ENCODE peak calls at places on chromosomes 1 and 21, in nine cellular contexts. One of them, this sample, is unnamed. For H3K9me3, the result is how much of the 10 kb centered on the place peaks cover.

GRCh38 chr1:27528701-27529637 is 39.0 kb upstream of the WASF2 start:
- DNase-seq in uterus: peak
- DNase-seq in H9: no peak
- DNase-seq in SJSA1: no peak
- DNase-seq in right cardiac atrium: peak
- DNase-seq in neural progenitor cell: peak
- DNase-seq in Peyer's patch: peak
- DNase-seq in endothelial cell of umbilical vein: peak
- DNase-seq in Caco-2: no peak
- DNase-seq in this sample: no peak

GRCh38 chr1:13494025-13494424 is 19.8 kb downstream of the LRRC38 start:
- DNase-seq in uterus: no peak
- DNase-seq in H9: no peak
- DNase-seq in SJSA1: no peak
- DNase-seq in right cardiac atrium: no peak
- DNase-seq in neural progenitor cell: no peak
- DNase-seq in Peyer's patch: no peak
- DNase-seq in endothelial cell of umbilical vein: no peak
- DNase-seq in Caco-2: no peak
- DNase-seq in this sample: no peak

GRCh38 chr1:114075546-114076249 is 78.0 kb downstream of the SYT6 start:
- DNase-seq in uterus: no peak
- DNase-seq in H9: peak
- DNase-seq in SJSA1: no peak
- DNase-seq in right cardiac atrium: no peak
- DNase-seq in neural progenitor cell: peak
- DNase-seq in Peyer's patch: no peak
- DNase-seq in endothelial cell of umbilical vein: no peak
- DNase-seq in Caco-2: no peak
- DNase-seq in this sample: no peak

GRCh38 chr1:19814681-19815503 is at the start of gene RNF186:
- DNase-seq in uterus: no peak
- DNase-seq in H9: no peak
- DNase-seq in SJSA1: no peak
- DNase-seq in right cardiac atrium: no peak
- DNase-seq in neural progenitor cell: no peak
- DNase-seq in Peyer's patch: no peak
- DNase-seq in endothelial cell of umbilical vein: no peak
- DNase-seq in Caco-2: peak
- DNase-seq in this sample: no peak

GRCh38 chr1:162193815-162194214 is 124.3 kb downstream of the NOS1AP start:
- DNase-seq in uterus: no peak
- DNase-seq in H9: no peak
- DNase-seq in SJSA1: no peak
- DNase-seq in right cardiac atrium: peak
- DNase-seq in neural progenitor cell: peak
- DNase-seq in Peyer's patch: no peak
- DNase-seq in endothelial cell of umbilical vein: no peak
- DNase-seq in Caco-2: no peak
- DNase-seq in this sample: no peak

GRCh38 chr1:78114034-78114956 is 68.5 kb downstream of the GIPC2 start:
- DNase-seq in uterus: peak
- DNase-seq in H9: peak
- DNase-seq in SJSA1: no peak
- DNase-seq in right cardiac atrium: no peak
- DNase-seq in neural progenitor cell: peak
- DNase-seq in Peyer's patch: peak
- DNase-seq in endothelial cell of umbilical vein: peak
- DNase-seq in Caco-2: peak
- DNase-seq in this sample: peak

GRCh38 chr1:2612591-2613365 is 20.0 kb downstream of the MMEL1 start:
- DNase-seq in uterus: no peak
- DNase-seq in H9: no peak
- DNase-seq in SJSA1: no peak
- DNase-seq in right cardiac atrium: no peak
- DNase-seq in neural progenitor cell: no peak
- DNase-seq in Peyer's patch: no peak
- DNase-seq in endothelial cell of umbilical vein: no peak
- DNase-seq in Caco-2: no peak
- DNase-seq in this sample: no peak

GRCh38 chr1:22471078-22471477 is 19.4 kb downstream of the ZBTB40 start:
- DNase-seq in uterus: peak
- DNase-seq in H9: no peak
- DNase-seq in SJSA1: no peak
- DNase-seq in right cardiac atrium: peak
- DNase-seq in neural progenitor cell: no peak
- DNase-seq in Peyer's patch: no peak
- DNase-seq in endothelial cell of umbilical vein: peak
- DNase-seq in Caco-2: no peak
- DNase-seq in this sample: no peak

GRCh38 chr1:210072129-210072528 is 134.1 kb downstream of the SYT14 start:
- DNase-seq in uterus: no peak
- DNase-seq in H9: no peak
- DNase-seq in SJSA1: no peak
- DNase-seq in right cardiac atrium: no peak
- DNase-seq in neural progenitor cell: no peak
- DNase-seq in Peyer's patch: no peak
- DNase-seq in endothelial cell of umbilical vein: no peak
- DNase-seq in Caco-2: no peak
- DNase-seq in this sample: no peak

GRCh38 chr1:19765623-19766022 is 34.1 kb downstream of the TMCO4 start:
- DNase-seq in uterus: no peak
- DNase-seq in H9: no peak
- DNase-seq in SJSA1: peak
- DNase-seq in right cardiac atrium: no peak
- DNase-seq in neural progenitor cell: no peak
- DNase-seq in Peyer's patch: no peak
- DNase-seq in endothelial cell of umbilical vein: peak
- DNase-seq in Caco-2: no peak
- DNase-seq in this sample: no peak

GRCh38 chr1:75130865-75131592 is 3.2 kb upstream of the LHX8 start:
- DNase-seq in uterus: no peak
- DNase-seq in H9: peak
- DNase-seq in SJSA1: no peak
- DNase-seq in right cardiac atrium: no peak
- DNase-seq in neural progenitor cell: peak
- DNase-seq in Peyer's patch: no peak
- DNase-seq in endothelial cell of umbilical vein: no peak
- DNase-seq in Caco-2: no peak
- DNase-seq in this sample: no peak

GRCh38 chr1:244049142-244049968 is 1.7 kb upstream of the ZBTB18 start:
- DNase-seq in uterus: peak
- DNase-seq in H9: no peak
- DNase-seq in SJSA1: no peak
- DNase-seq in right cardiac atrium: peak
- DNase-seq in neural progenitor cell: peak
- DNase-seq in Peyer's patch: peak
- DNase-seq in endothelial cell of umbilical vein: peak
- DNase-seq in Caco-2: no peak
- DNase-seq in this sample: peak

GRCh38 chr1:103514920-103515503 is 10.5 kb upstream of the RNPC3 start:
- DNase-seq in uterus: no peak
- DNase-seq in H9: no peak
- DNase-seq in SJSA1: no peak
- DNase-seq in right cardiac atrium: no peak
- DNase-seq in neural progenitor cell: peak
- DNase-seq in Peyer's patch: no peak
- DNase-seq in endothelial cell of umbilical vein: peak
- DNase-seq in Caco-2: no peak
- DNase-seq in this sample: peak

GRCh38 chr1:226875641-226876295 is 5.4 kb downstream of the PSEN2 start:
- DNase-seq in uterus: no peak
- DNase-seq in H9: peak
- DNase-seq in SJSA1: peak
- DNase-seq in right cardiac atrium: no peak
- DNase-seq in neural progenitor cell: peak
- DNase-seq in Peyer's patch: no peak
- DNase-seq in endothelial cell of umbilical vein: no peak
- DNase-seq in Caco-2: no peak
- DNase-seq in this sample: no peak

GRCh38 chr21:27819299-27819698 is 852.4 kb upstream of the ADAMTS5 start:
- DNase-seq in uterus: no peak
- DNase-seq in H9: no peak
- DNase-seq in SJSA1: no peak
- DNase-seq in right cardiac atrium: no peak
- DNase-seq in neural progenitor cell: no peak
- DNase-seq in Peyer's patch: no peak
- DNase-seq in endothelial cell of umbilical vein: no peak
- DNase-seq in Caco-2: no peak
- DNase-seq in this sample: no peak

GRCh38 chr21:27817902-27818623 is 851.2 kb upstream of the ADAMTS5 start:
- DNase-seq in uterus: no peak
- DNase-seq in H9: no peak
- DNase-seq in SJSA1: no peak
- DNase-seq in right cardiac atrium: no peak
- DNase-seq in neural progenitor cell: no peak
- DNase-seq in Peyer's patch: no peak
- DNase-seq in endothelial cell of umbilical vein: no peak
- DNase-seq in Caco-2: no peak
- DNase-seq in this sample: no peak

GRCh38 chr21:27820342-27820741 is 853.5 kb upstream of the ADAMTS5 start:
- DNase-seq in uterus: no peak
- DNase-seq in H9: no peak
- DNase-seq in SJSA1: no peak
- DNase-seq in right cardiac atrium: no peak
- DNase-seq in neural progenitor cell: no peak
- DNase-seq in Peyer's patch: no peak
- DNase-seq in endothelial cell of umbilical vein: no peak
- DNase-seq in Caco-2: no peak
- DNase-seq in this sample: no peak

GRCh38 chr21:27817061-27817460 is 850.2 kb upstream of the ADAMTS5 start:
- DNase-seq in uterus: no peak
- DNase-seq in H9: no peak
- DNase-seq in SJSA1: no peak
- DNase-seq in right cardiac atrium: no peak
- DNase-seq in neural progenitor cell: no peak
- DNase-seq in Peyer's patch: no peak
- DNase-seq in endothelial cell of umbilical vein: no peak
- DNase-seq in Caco-2: no peak
- DNase-seq in this sample: no peak

DNA sequence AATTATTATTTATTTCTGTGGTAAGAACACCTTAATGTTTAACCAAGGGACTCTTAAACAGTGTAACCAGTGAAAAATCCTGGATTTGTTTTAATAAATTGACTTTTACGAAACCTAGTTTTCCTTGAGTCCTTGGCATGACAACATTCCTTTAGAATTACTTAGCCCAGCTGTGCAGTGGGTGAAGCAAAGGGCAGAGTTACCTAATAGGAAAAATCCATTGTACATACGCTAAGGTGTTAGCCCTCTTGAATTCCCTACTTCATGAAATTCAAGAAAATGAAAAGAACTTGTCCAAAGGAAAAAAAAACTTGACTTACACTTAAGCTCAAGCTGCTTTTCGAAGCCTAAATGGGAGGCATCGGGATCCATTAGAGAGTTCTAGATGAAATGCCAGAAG is 852.0 kb upstream of the ADAMTS5 start:
- DNase-seq in uterus: no peak
- DNase-seq in H9: no peak
- DNase-seq in SJSA1: no peak
- DNase-seq in right cardiac atrium: no peak
- DNase-seq in neural progenitor cell: no peak
- DNase-seq in Peyer's patch: no peak
- DNase-seq in endothelial cell of umbilical vein: no peak
- DNase-seq in Caco-2: no peak
- DNase-seq in this sample: no peak
- H3K9me3 ChIP-seq in uterus: under half
- H3K9me3 ChIP-seq in H9: under half
- H3K9me3 ChIP-seq in SJSA1: under half
- H3K9me3 ChIP-seq in right cardiac atrium: under half
- H3K9me3 ChIP-seq in neural progenitor cell: under half
- H3K9me3 ChIP-seq in Peyer's patch: under half
- H3K9me3 ChIP-seq in endothelial cell of umbilical vein: under half
- H3K9me3 ChIP-seq in Caco-2: under half
- H3K9me3 ChIP-seq in this sample: under half

DNA sequence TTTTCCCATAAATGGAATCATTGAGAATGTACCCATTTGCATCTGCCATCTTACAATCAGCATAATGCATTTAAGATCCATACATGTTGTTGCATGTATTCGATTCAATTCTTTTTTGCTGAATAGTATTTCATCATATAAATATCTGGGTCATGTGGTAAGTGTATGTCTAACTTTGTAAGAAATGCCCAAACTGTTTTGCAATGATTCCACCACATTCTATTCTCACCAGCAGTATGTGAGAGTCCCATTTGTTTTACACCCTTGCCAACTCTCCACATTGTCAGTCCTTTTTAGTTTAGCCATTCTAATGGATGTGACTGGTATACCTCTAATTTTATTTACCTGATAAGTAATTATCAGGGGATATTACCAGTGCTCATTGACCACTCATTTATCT is 115.8 kb upstream of the PBX1 start:
- DNase-seq in uterus: no peak
- DNase-seq in H9: no peak
- DNase-seq in SJSA1: no peak
- DNase-seq in right cardiac atrium: no peak
- DNase-seq in neural progenitor cell: no peak
- DNase-seq in Peyer's patch: no peak
- DNase-seq in endothelial cell of umbilical vein: no peak
- DNase-seq in Caco-2: no peak
- DNase-seq in this sample: no peak
- H3K9me3 ChIP-seq in uterus: under half
- H3K9me3 ChIP-seq in H9: under half
- H3K9me3 ChIP-seq in SJSA1: under half
- H3K9me3 ChIP-seq in right cardiac atrium: under half
- H3K9me3 ChIP-seq in neural progenitor cell: under half
- H3K9me3 ChIP-seq in Peyer's patch: under half
- H3K9me3 ChIP-seq in endothelial cell of umbilical vein: under half
- H3K9me3 ChIP-seq in Caco-2: under half
- H3K9me3 ChIP-seq in this sample: under half

GRCh38 chr1:29991025-29991424 is 732.4 kb downstream of the MATN1 start:
- DNase-seq in uterus: no peak
- DNase-seq in H9: peak
- DNase-seq in SJSA1: no peak
- DNase-seq in right cardiac atrium: no peak
- DNase-seq in neural progenitor cell: peak
- DNase-seq in Peyer's patch: no peak
- DNase-seq in endothelial cell of umbilical vein: no peak
- DNase-seq in Caco-2: no peak
- DNase-seq in this sample: no peak
- H3K9me3 ChIP-seq in uterus: under half
- H3K9me3 ChIP-seq in H9: under half
- H3K9me3 ChIP-seq in SJSA1: under half
- H3K9me3 ChIP-seq in right cardiac atrium: under half
- H3K9me3 ChIP-seq in neural progenitor cell: under half
- H3K9me3 ChIP-seq in Peyer's patch: under half
- H3K9me3 ChIP-seq in endothelial cell of umbilical vein: under half
- H3K9me3 ChIP-seq in Caco-2: under half
- H3K9me3 ChIP-seq in this sample: under half

DNA sequence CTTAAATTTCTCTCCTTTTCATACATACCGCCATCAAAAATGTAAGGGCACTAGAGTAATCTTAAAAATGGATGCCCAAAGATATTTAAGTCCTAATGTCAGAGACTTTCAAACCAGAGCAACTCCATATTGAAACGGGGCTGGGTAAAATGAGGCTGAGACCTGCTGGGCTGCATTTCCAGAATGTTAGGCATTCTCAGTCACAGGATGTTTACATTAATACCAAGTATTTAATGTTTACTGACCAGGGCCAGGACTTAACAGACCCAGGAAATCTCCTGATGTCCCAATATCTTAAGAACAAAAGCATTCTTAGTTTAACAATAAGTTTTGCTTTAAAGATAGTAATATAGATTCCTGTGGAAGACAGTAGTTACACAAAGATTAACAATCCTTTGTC is 563.9 kb upstream of the BEND5 start:
- DNase-seq in uterus: no peak
- DNase-seq in H9: no peak
- DNase-seq in SJSA1: no peak
- DNase-seq in right cardiac atrium: no peak
- DNase-seq in neural progenitor cell: no peak
- DNase-seq in Peyer's patch: no peak
- DNase-seq in endothelial cell of umbilical vein: no peak
- DNase-seq in Caco-2: peak
- DNase-seq in this sample: no peak
- H3K9me3 ChIP-seq in uterus: under half
- H3K9me3 ChIP-seq in H9: half or more
- H3K9me3 ChIP-seq in SJSA1: under half
- H3K9me3 ChIP-seq in right cardiac atrium: under half
- H3K9me3 ChIP-seq in neural progenitor cell: half or more
- H3K9me3 ChIP-seq in Peyer's patch: under half
- H3K9me3 ChIP-seq in endothelial cell of umbilical vein: under half
- H3K9me3 ChIP-seq in Caco-2: under half
- H3K9me3 ChIP-seq in this sample: under half